ENCODE peak calls at places on chromosomes 11 and 22, in ten cellular contexts. Q is NCI-H1092; J is CD8-positive, alpha-beta T cell; H is breast epithelium; U is cardiac septum; A is ELF-1; X is heart left ventricle; C is T-helper 1 cell; Y is neural crest cell; O is NCI-H2227 treated with DMSO at 0.1 percent for 48 hours. M is an unnamed sample.

GRCh38 chr22:27337676-27338075 is 463.9 kb downstream of the MN1 start:
- DNase-seq in U (no peak), O (no peak), A (no peak), X (no peak), C (no peak), Y (no peak), H (no peak), J (no peak), Q (no peak), M (no peak)

GRCh38 chr22:34975721-34976120 is 90.2 kb upstream of the ISX start:
- DNase-seq in J (no peak), A (no peak), H (no peak), X (no peak), Q (no peak), U (no peak), O (no peak), Y (no peak), C (no peak), M (no peak)

GRCh38 chr11:86775342-86775741 is 25.0 kb upstream of the PRSS23 start:
- DNase-seq in J (no peak), Q (no peak), A (no peak), H (no peak), X (no peak), U (no peak), Y (no peak), O (peak), C (no peak), M (no peak)

GRCh38 chr11:128796275-128796674 is 70.8 kb downstream of the KCNJ1 start:
- DNase-seq in C (no peak), Y (no peak), J (no peak), X (no peak), O (no peak), Q (no peak), U (no peak), A (no peak), H (no peak), M (no peak)

GRCh38 chr11:60756307-60757032 is at the start of gene MS4A15:
- DNase-seq in H (peak), Y (no peak), O (no peak), U (peak), J (no peak), X (no peak), C (no peak), Q (no peak), A (peak), M (no peak)

GRCh38 chr22:19915287-19915954 is 26.2 kb upstream of the COMT start:
- DNase-seq in O (no peak), Q (no peak), H (no peak), X (no peak), J (no peak), C (no peak), Y (no peak), U (no peak), A (no peak), M (no peak)

GRCh38 chr11:23205156-23205871 is 345.0 kb upstream of the CCDC179 start:
- DNase-seq in A (no peak), J (no peak), O (no peak), U (no peak), H (no peak), C (no peak), Q (no peak), X (no peak), Y (no peak), M (no peak)

GRCh38 chr11:23903044-23903704 is 593.7 kb upstream of the LUZP2 start:
- DNase-seq in A (no peak), O (no peak), J (no peak), U (no peak), C (no peak), X (no peak), H (no peak), Q (no peak), Y (no peak), M (no peak)

GRCh38 chr22:20423636-20424511 is 13.8 kb downstream of the SCARF2 start:
- DNase-seq in O (no peak), Q (no peak), C (no peak), U (no peak), A (peak), H (no peak), X (no peak), Y (peak), J (no peak), M (no peak)

GRCh38 chr11:61349189-61349751 is 12.4 kb downstream of the CYB561A3 start:
- DNase-seq in U (no peak), Q (no peak), A (no peak), C (no peak), H (no peak), X (peak), J (no peak), O (no peak), Y (no peak), M (no peak)

GRCh38 chr11:126186031-126186698 is 25.3 kb downstream of the RPUSD4 start:
- DNase-seq in Y (no peak), A (no peak), X (peak), Q (no peak), O (no peak), U (no peak), C (no peak), H (no peak), J (no peak), M (no peak)

GRCh38 chr22:50146440-50147228 is 23.9 kb upstream of the PANX2 start:
- DNase-seq in C (no peak), H (no peak), Q (no peak), A (peak), U (no peak), Y (no peak), O (peak), X (peak), J (no peak), M (no peak)

GRCh38 chr11:44468338-44468988 is 97.0 kb upstream of the CD82 start:
- DNase-seq in Y (no peak), Q (no peak), X (no peak), H (no peak), U (no peak), O (no peak), J (no peak), A (no peak), C (no peak), M (no peak)

GRCh38 chr11:119483341-119483880 is 60.4 kb upstream of the THY1 start:
- DNase-seq in C (no peak), U (peak), O (no peak), J (no peak), Q (no peak), Y (no peak), H (peak), X (no peak), A (no peak), M (no peak)

GRCh38 chr22:41862160-41862529 is 29.2 kb downstream of the SREBF2 start:
- DNase-seq in Q (no peak), X (no peak), Y (no peak), C (no peak), U (no peak), J (peak), O (no peak), H (no peak), A (no peak), M (peak)

GRCh38 chr11:7088921-7089320 is at the start of gene RBMXL2:
- DNase-seq in U (no peak), J (no peak), Y (no peak), H (no peak), O (no peak), X (no peak), A (peak), Q (no peak), C (no peak), M (no peak)

GRCh38 chr22:38505595-38506117 is 455 bp downstream of the DDX17 start:
- DNase-seq in A (peak), C (peak), O (no peak), Q (peak), H (peak), J (no peak), X (peak), U (peak), Y (peak), M (no peak)

GRCh38 chr11:86145439-86146156 is 76.7 kb upstream of the PICALM start:
- DNase-seq in C (no peak), U (no peak), Q (no peak), J (no peak), H (no peak), O (no peak), X (no peak), A (no peak), Y (no peak), M (no peak)

GRCh38 chr11:3091846-3092602 is 34.8 kb upstream of the CARS1 start:
- DNase-seq in O (peak), Q (peak), A (peak), H (peak), Y (peak), C (peak), J (peak), X (peak), U (peak), M (peak)

GRCh38 chr22:43006016-43006505 is 8.9 kb downstream of the PACSIN2 start:
- DNase-seq in H (no peak), U (no peak), J (no peak), O (no peak), X (no peak), Y (no peak), Q (no peak), C (no peak), A (no peak), M (no peak)

GRCh38 chr11:70661763-70662501 is 263.6 kb downstream of the CTTN start:
- DNase-seq in H (no peak), J (no peak), A (peak), Q (no peak), C (no peak), X (peak), O (peak), Y (peak), U (no peak), M (no peak)

GRCh38 chr22:37454857-37455686 is 27.8 kb upstream of the ELFN2 start:
- DNase-seq in H (no peak), U (no peak), A (peak), Y (no peak), C (no peak), X (no peak), Q (peak), J (no peak), O (no peak), M (no peak)

GRCh38 chr11:100612766-100613165 is 74.3 kb upstream of the ARHGAP42 start:
- DNase-seq in Q (no peak), J (no peak), A (no peak), H (no peak), Y (no peak), O (no peak), C (no peak), U (no peak), X (no peak), M (no peak)

GRCh38 chr22:28893810-28894209 is 10.4 kb downstream of the ZNRF3 start:
- DNase-seq in J (no peak), O (no peak), A (no peak), Y (no peak), Q (no peak), U (no peak), C (no peak), X (no peak), H (no peak), M (no peak)

GRCh38 chr11:60328460-60328859 is 1.4 kb downstream of the MS4A6E start:
- DNase-seq in Y (no peak), H (no peak), Q (no peak), U (no peak), A (no peak), O (no peak), X (no peak), J (no peak), C (no peak), M (no peak)

GRCh38 chr22:39684702-39685281 is 114.2 kb downstream of the CACNA1I start:
- DNase-seq in X (no peak), A (no peak), J (no peak), H (no peak), U (no peak), O (no peak), Q (no peak), Y (no peak), C (no peak), M (no peak)

GRCh38 chr11:130599073-130599654 is 150.7 kb downstream of the ADAMTS15 start:
- DNase-seq in A (no peak), C (no peak), O (no peak), Y (no peak), J (no peak), Q (no peak), U (no peak), X (peak), H (no peak), M (no peak)

GRCh38 chr11:128603003-128603715 is 15.8 kb upstream of the ETS1 start:
- DNase-seq in O (no peak), A (no peak), U (no peak), J (no peak), Y (no peak), Q (no peak), C (no peak), H (no peak), X (no peak), M (no peak)

GRCh38 chr11:105071060-105071732 is 26.1 kb upstream of the CARD16 start:
- DNase-seq in X (no peak), Q (no peak), J (no peak), Y (no peak), H (no peak), O (no peak), U (no peak), C (no peak), A (no peak), M (no peak)

GRCh38 chr22:46002757-46003270 is 25.9 kb upstream of the WNT7B start:
- DNase-seq in H (no peak), A (no peak), Y (no peak), J (no peak), C (no peak), U (no peak), Q (no peak), X (peak), O (no peak), M (no peak)

GRCh38 chr11:2414616-2415015 is 14.1 kb downstream of the TSSC4 start:
- DNase-seq in U (no peak), A (no peak), O (no peak), Y (no peak), J (no peak), H (no peak), Q (no peak), X (no peak), C (no peak), M (no peak)

GRCh38 chr11:59787816-59788215 is 22.8 kb downstream of the MRPL16 start:
- DNase-seq in C (no peak), Q (no peak), U (no peak), O (no peak), X (no peak), J (no peak), H (no peak), Y (no peak), A (peak), M (no peak)

GRCh38 chr11:10311802-10312201 is 6.9 kb downstream of the ADM start:
- DNase-seq in O (no peak), A (no peak), H (no peak), U (no peak), C (no peak), Q (no peak), X (no peak), J (no peak), Y (no peak), M (no peak)

GRCh38 chr11:2580444-2581050 is 119.2 kb downstream of the KCNQ1OT1 start:
- DNase-seq in Y (no peak), C (no peak), A (no peak), H (peak), O (no peak), Q (no peak), X (no peak), U (peak), J (peak), M (no peak)

GRCh38 chr11:11502303-11502828 is 119.4 kb downstream of the GALNT18 start:
- DNase-seq in C (no peak), J (no peak), A (no peak), H (no peak), Y (no peak), O (no peak), Q (no peak), X (no peak), U (peak), M (no peak)

GRCh38 chr11:20670932-20671403 is 1.6 kb downstream of the NELL1 start:
- DNase-seq in X (no peak), O (peak), A (peak), Q (no peak), J (no peak), H (no peak), Y (no peak), C (no peak), U (no peak), M (no peak)

GRCh38 chr11:107621090-107621489 is 30.1 kb downstream of the ELMOD1 start:
- DNase-seq in Y (no peak), J (no peak), A (no peak), X (no peak), C (no peak), U (no peak), O (no peak), H (no peak), Q (no peak), M (no peak)